ENCODE peak calls at places on chromosomes 4 and X, in five cellular contexts. One of them, this sample, is unnamed.
A peak's percentile ranks its signal among the peaks of the same experiment; 100 is the strongest.

GRCh38 chr4:77699731-77700210 is 94.2 kb downstream of the CXCL13 start:
- DNase-seq in cardiac muscle cell: peak; percentile 71
- DNase-seq in psoas muscle: no peak
- DNase-seq in SJCRH30: peak; percentile 95
- DNase-seq in left ventricle myocardium inferior: no peak
- DNase-seq in this sample: no peak

GRCh38 chr4:36241771-36242170 is 2.5 kb downstream of the ARAP2 start:
- DNase-seq in cardiac muscle cell: no peak
- DNase-seq in psoas muscle: no peak
- DNase-seq in SJCRH30: no peak
- DNase-seq in left ventricle myocardium inferior: no peak
- DNase-seq in this sample: no peak

GRCh38 chr4:51840791-51841190 is 2.2 kb upstream of the DCUN1D4 start:
- DNase-seq in left ventricle myocardium inferior: no peak
- DNase-seq in psoas muscle: no peak
- DNase-seq in SJCRH30: no peak
- DNase-seq in cardiac muscle cell: no peak
- DNase-seq in this sample: no peak

GRCh38 chr4:170705907-170706306 is 616.2 kb upstream of the AADAT start:
- DNase-seq in SJCRH30: no peak
- DNase-seq in psoas muscle: no peak
- DNase-seq in cardiac muscle cell: no peak
- DNase-seq in left ventricle myocardium inferior: no peak
- DNase-seq in this sample: no peak

GRCh38 chr4:1984406-1985191 is 24.2 kb downstream of the NELFA start:
- DNase-seq in psoas muscle: no peak
- DNase-seq in cardiac muscle cell: no peak
- DNase-seq in left ventricle myocardium inferior: no peak
- DNase-seq in SJCRH30: no peak
- DNase-seq in this sample: no peak

GRCh38 chr4:92600638-92601037 is 296.9 kb downstream of the GRID2 start:
- DNase-seq in cardiac muscle cell: peak; percentile 1
- DNase-seq in psoas muscle: no peak
- DNase-seq in SJCRH30: peak; percentile 18
- DNase-seq in left ventricle myocardium inferior: no peak
- DNase-seq in this sample: no peak

GRCh38 chr4:26385690-26386089 is 64.9 kb downstream of the RBPJ start:
- DNase-seq in cardiac muscle cell: no peak
- DNase-seq in psoas muscle: no peak
- DNase-seq in SJCRH30: no peak
- DNase-seq in left ventricle myocardium inferior: no peak
- DNase-seq in this sample: no peak

GRCh38 chr4:177194906-177195305 is 114.8 kb upstream of the NEIL3 start:
- DNase-seq in left ventricle myocardium inferior: no peak
- DNase-seq in SJCRH30: no peak
- DNase-seq in cardiac muscle cell: no peak
- DNase-seq in psoas muscle: no peak
- DNase-seq in this sample: no peak

GRCh38 chr4:177442623-177443155 is 452 bp upstream of the AGA start:
- DNase-seq in cardiac muscle cell: no peak
- DNase-seq in SJCRH30: peak; percentile 38
- DNase-seq in left ventricle myocardium inferior: no peak
- DNase-seq in psoas muscle: no peak
- DNase-seq in this sample: no peak

GRCh38 chrX:152821145-152821765 is 9.3 kb downstream of the CETN2 start:
- DNase-seq in cardiac muscle cell: peak; percentile 59
- DNase-seq in psoas muscle: no peak
- DNase-seq in left ventricle myocardium inferior: no peak
- DNase-seq in SJCRH30: peak; percentile 54
- DNase-seq in this sample: no peak

GRCh38 chr4:90246841-90247240 is 119.6 kb downstream of the CCSER1 start:
- DNase-seq in SJCRH30: no peak
- DNase-seq in left ventricle myocardium inferior: no peak
- DNase-seq in cardiac muscle cell: no peak
- DNase-seq in psoas muscle: no peak
- DNase-seq in this sample: no peak

GRCh38 chrX:68876731-68877130 is 47.9 kb downstream of the EFNB1 start:
- DNase-seq in psoas muscle: no peak
- DNase-seq in SJCRH30: no peak
- DNase-seq in cardiac muscle cell: peak; percentile 47
- DNase-seq in left ventricle myocardium inferior: no peak
- DNase-seq in this sample: no peak

GRCh38 chr4:104494822-104495559 is at the start of gene CXXC4:
- DNase-seq in SJCRH30: peak; percentile 86
- DNase-seq in left ventricle myocardium inferior: peak; percentile 67
- DNase-seq in cardiac muscle cell: peak; percentile 94
- DNase-seq in psoas muscle: peak; percentile 37
- DNase-seq in this sample: peak; percentile 67

GRCh38 chrX:24672701-24673190 is 21.0 kb upstream of the POLA1 start:
- DNase-seq in cardiac muscle cell: peak; percentile 86
- DNase-seq in left ventricle myocardium inferior: no peak
- DNase-seq in SJCRH30: peak; percentile 9
- DNase-seq in psoas muscle: no peak
- DNase-seq in this sample: no peak

GRCh38 chr4:82744284-82744963 is 54.2 kb downstream of the SCD5 start:
- DNase-seq in SJCRH30: no peak
- DNase-seq in left ventricle myocardium inferior: no peak
- DNase-seq in cardiac muscle cell: peak; percentile 63
- DNase-seq in psoas muscle: no peak
- DNase-seq in this sample: no peak

GRCh38 chr4:26687728-26688127 is 103.8 kb downstream of the TBC1D19 start:
- DNase-seq in left ventricle myocardium inferior: no peak
- DNase-seq in cardiac muscle cell: no peak
- DNase-seq in SJCRH30: no peak
- DNase-seq in psoas muscle: no peak
- DNase-seq in this sample: no peak

GRCh38 chrX:17082831-17083230 is 136.4 kb downstream of the REPS2 start:
- DNase-seq in left ventricle myocardium inferior: no peak
- DNase-seq in SJCRH30: peak; percentile 56
- DNase-seq in cardiac muscle cell: no peak
- DNase-seq in psoas muscle: no peak
- DNase-seq in this sample: no peak

GRCh38 chrX:130165181-130165702 is 399 bp downstream of the AIFM1 start:
- DNase-seq in psoas muscle: no peak
- DNase-seq in cardiac muscle cell: no peak
- DNase-seq in SJCRH30: peak; percentile 39
- DNase-seq in left ventricle myocardium inferior: no peak
- DNase-seq in this sample: no peak

GRCh38 chr4:142778430-142778829 is 67.7 kb downstream of the INPP4B start:
- DNase-seq in SJCRH30: no peak
- DNase-seq in left ventricle myocardium inferior: no peak
- DNase-seq in cardiac muscle cell: no peak
- DNase-seq in psoas muscle: no peak
- DNase-seq in this sample: no peak

GRCh38 chrX:110381216-110381615 is 22.6 kb downstream of the RTL9 start:
- DNase-seq in cardiac muscle cell: no peak
- DNase-seq in left ventricle myocardium inferior: no peak
- DNase-seq in SJCRH30: no peak
- DNase-seq in psoas muscle: no peak
- DNase-seq in this sample: no peak

GRCh38 chrX:54786972-54787371 is 11.1 kb downstream of the ITIH6 start:
- DNase-seq in left ventricle myocardium inferior: no peak
- DNase-seq in cardiac muscle cell: peak; percentile 5
- DNase-seq in SJCRH30: peak; percentile 11
- DNase-seq in psoas muscle: no peak
- DNase-seq in this sample: no peak

GRCh38 chr4:177190995-177191568 is 118.6 kb upstream of the NEIL3 start:
- DNase-seq in cardiac muscle cell: no peak
- DNase-seq in psoas muscle: no peak
- DNase-seq in left ventricle myocardium inferior: no peak
- DNase-seq in SJCRH30: no peak
- DNase-seq in this sample: no peak

GRCh38 chr4:26349496-26349895 is 28.7 kb downstream of the RBPJ start:
- DNase-seq in psoas muscle: no peak
- DNase-seq in left ventricle myocardium inferior: no peak
- DNase-seq in cardiac muscle cell: no peak
- DNase-seq in SJCRH30: no peak
- DNase-seq in this sample: no peak

GRCh38 chr4:143286733-143287570 is 49.7 kb upstream of the GAB1 start:
- DNase-seq in SJCRH30: no peak
- DNase-seq in psoas muscle: no peak
- DNase-seq in cardiac muscle cell: no peak
- DNase-seq in left ventricle myocardium inferior: no peak
- DNase-seq in this sample: no peak

GRCh38 chr4:88599298-88599697 is 7.0 kb downstream of the HERC3 start:
- DNase-seq in psoas muscle: no peak
- DNase-seq in cardiac muscle cell: no peak
- DNase-seq in left ventricle myocardium inferior: no peak
- DNase-seq in SJCRH30: no peak
- DNase-seq in this sample: no peak

GRCh38 chrX:136768469-136769084 is 12.2 kb downstream of the ARHGEF6 start:
- DNase-seq in cardiac muscle cell: no peak
- DNase-seq in left ventricle myocardium inferior: peak; percentile 22
- DNase-seq in psoas muscle: peak; percentile 77
- DNase-seq in SJCRH30: peak; percentile 53
- DNase-seq in this sample: peak; percentile 65

GRCh38 chrX:142711801-142712200 is 313.9 kb upstream of the SPANXN4 start:
- DNase-seq in SJCRH30: no peak
- DNase-seq in left ventricle myocardium inferior: no peak
- DNase-seq in cardiac muscle cell: no peak
- DNase-seq in psoas muscle: no peak
- DNase-seq in this sample: no peak

GRCh38 chr4:172393220-172393619 is 580.0 kb downstream of the GALNTL6 start:
- DNase-seq in psoas muscle: no peak
- DNase-seq in SJCRH30: peak; percentile 8
- DNase-seq in left ventricle myocardium inferior: no peak
- DNase-seq in cardiac muscle cell: no peak
- DNase-seq in this sample: no peak

GRCh38 chrX:116667346-116667745 is 204.6 kb upstream of the CT83 start:
- DNase-seq in psoas muscle: no peak
- DNase-seq in cardiac muscle cell: no peak
- DNase-seq in left ventricle myocardium inferior: no peak
- DNase-seq in SJCRH30: no peak
- DNase-seq in this sample: no peak

GRCh38 chrX:48936429-48937064 is 17.7 kb upstream of the PIM2 start:
- DNase-seq in SJCRH30: no peak
- DNase-seq in left ventricle myocardium inferior: no peak
- DNase-seq in cardiac muscle cell: no peak
- DNase-seq in psoas muscle: no peak
- DNase-seq in this sample: no peak

GRCh38 chrX:69503835-69504625 is at the start of gene NALF2:
- DNase-seq in cardiac muscle cell: peak; percentile 81
- DNase-seq in psoas muscle: peak; percentile 56
- DNase-seq in SJCRH30: peak; percentile 5
- DNase-seq in left ventricle myocardium inferior: peak; percentile 49
- DNase-seq in this sample: peak; percentile 85

DNA sequence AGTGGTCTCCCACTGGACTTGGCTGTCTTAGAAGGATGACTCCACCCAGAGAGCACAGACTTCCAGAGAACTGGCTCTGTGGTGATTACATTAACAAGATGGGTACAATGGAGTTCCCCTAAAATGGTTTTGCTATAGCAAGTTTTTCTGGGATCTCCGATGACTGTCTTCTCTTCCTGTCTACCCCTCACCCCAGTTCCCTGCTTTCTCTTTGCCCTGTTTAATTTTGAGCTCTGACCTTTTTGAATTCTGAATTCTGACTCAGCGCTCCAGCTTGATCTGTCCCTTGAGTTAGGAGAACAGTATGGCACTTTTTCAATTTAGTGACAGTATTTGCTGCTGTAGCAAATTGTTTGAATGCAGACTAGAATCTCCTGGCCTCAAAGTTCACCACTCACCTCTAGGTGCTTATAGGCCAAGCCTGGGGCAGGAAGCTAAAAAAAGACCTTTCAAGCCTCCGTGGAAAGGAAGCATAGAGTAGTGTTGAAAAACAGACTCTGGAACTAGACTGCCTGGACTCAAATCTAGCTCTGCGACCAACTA is 7.0 kb downstream of the MSN start:
- DNase-seq in SJCRH30: no peak
- DNase-seq in cardiac muscle cell: peak; percentile 29
- DNase-seq in psoas muscle: no peak
- DNase-seq in left ventricle myocardium inferior: no peak
- DNase-seq in this sample: no peak
- H3K4me1 ChIP-seq in SJCRH30: peaks cover 2% of the 10 kb centered on the region
- H3K4me1 ChIP-seq in cardiac muscle cell: peaks cover 13% of the 10 kb centered on the region
- H3K4me1 ChIP-seq in psoas muscle: peaks cover 54% of the 10 kb centered on the region
- H3K4me1 ChIP-seq in left ventricle myocardium inferior: peaks cover 100% of the 10 kb centered on the region
- H3K4me1 ChIP-seq in this sample: peaks cover 22% of the 10 kb centered on the region

GRCh38 chr4:153116801-153117200 is 87.4 kb upstream of the TRIM2 start:
- DNase-seq in psoas muscle: no peak
- DNase-seq in left ventricle myocardium inferior: no peak
- DNase-seq in SJCRH30: no peak
- DNase-seq in cardiac muscle cell: no peak
- DNase-seq in this sample: no peak
- H3K4me1 ChIP-seq in psoas muscle: peaks cover 3% of the 10 kb centered on the region
- H3K4me1 ChIP-seq in left ventricle myocardium inferior: peaks cover 5% of the 10 kb centered on the region
- H3K4me1 ChIP-seq in SJCRH30: peaks cover 16% of the 10 kb centered on the region
- H3K4me1 ChIP-seq in cardiac muscle cell: peaks cover 16% of the 10 kb centered on the region
- H3K4me1 ChIP-seq in this sample: no peaks in the 10 kb centered on the region

GRCh38 chr4:158801677-158802076 is 32.9 kb downstream of the FNIP2 start:
- DNase-seq in cardiac muscle cell: no peak
- DNase-seq in SJCRH30: no peak
- DNase-seq in left ventricle myocardium inferior: no peak
- DNase-seq in psoas muscle: no peak
- DNase-seq in this sample: no peak

GRCh38 chr4:158805628-158806471 is 37.0 kb downstream of the FNIP2 start:
- DNase-seq in left ventricle myocardium inferior: no peak
- DNase-seq in SJCRH30: no peak
- DNase-seq in psoas muscle: no peak
- DNase-seq in cardiac muscle cell: peak; percentile 86
- DNase-seq in this sample: no peak

GRCh38 chr4:158801066-158801465 is 32.2 kb downstream of the FNIP2 start:
- DNase-seq in SJCRH30: no peak
- DNase-seq in psoas muscle: no peak
- DNase-seq in left ventricle myocardium inferior: no peak
- DNase-seq in cardiac muscle cell: no peak
- DNase-seq in this sample: no peak

GRCh38 chr4:158799856-158800255 is 31.0 kb downstream of the FNIP2 start:
- DNase-seq in psoas muscle: no peak
- DNase-seq in left ventricle myocardium inferior: no peak
- DNase-seq in SJCRH30: no peak
- DNase-seq in cardiac muscle cell: no peak
- DNase-seq in this sample: no peak

GRCh38 chr4:158802914-158803313 is 34.1 kb downstream of the FNIP2 start:
- DNase-seq in psoas muscle: no peak
- DNase-seq in SJCRH30: no peak
- DNase-seq in left ventricle myocardium inferior: no peak
- DNase-seq in cardiac muscle cell: no peak
- DNase-seq in this sample: no peak
- H3K4me1 ChIP-seq in psoas muscle: peaks cover 70% of the 10 kb centered on the region
- H3K4me1 ChIP-seq in SJCRH30: no peaks in the 10 kb centered on the region
- H3K4me1 ChIP-seq in left ventricle myocardium inferior: peaks cover 94% of the 10 kb centered on the region
- H3K4me1 ChIP-seq in cardiac muscle cell: peaks cover 64% of the 10 kb centered on the region
- H3K4me1 ChIP-seq in this sample: peaks cover 15% of the 10 kb centered on the region

GRCh38 chr4:151472711-151473110 is 63.7 kb downstream of the FHIP1A start:
- DNase-seq in psoas muscle: no peak
- DNase-seq in SJCRH30: no peak
- DNase-seq in cardiac muscle cell: no peak
- DNase-seq in left ventricle myocardium inferior: no peak
- DNase-seq in this sample: no peak

GRCh38 chr4:151471728-151472127 is 62.8 kb downstream of the FHIP1A start:
- DNase-seq in psoas muscle: no peak
- DNase-seq in SJCRH30: no peak
- DNase-seq in left ventricle myocardium inferior: no peak
- DNase-seq in cardiac muscle cell: no peak
- DNase-seq in this sample: no peak

GRCh38 chr4:151472297-151472696 is 63.3 kb downstream of the FHIP1A start:
- DNase-seq in psoas muscle: no peak
- DNase-seq in left ventricle myocardium inferior: no peak
- DNase-seq in SJCRH30: no peak
- DNase-seq in cardiac muscle cell: no peak
- DNase-seq in this sample: no peak

GRCh38 chr4:151475338-151475737 is 66.4 kb downstream of the FHIP1A start:
- DNase-seq in left ventricle myocardium inferior: no peak
- DNase-seq in SJCRH30: no peak
- DNase-seq in cardiac muscle cell: no peak
- DNase-seq in psoas muscle: no peak
- DNase-seq in this sample: no peak

GRCh38 chr4:151473521-151474097 is 64.6 kb downstream of the FHIP1A start:
- DNase-seq in psoas muscle: no peak
- DNase-seq in left ventricle myocardium inferior: no peak
- DNase-seq in cardiac muscle cell: peak; percentile 46
- DNase-seq in SJCRH30: no peak
- DNase-seq in this sample: no peak
- H3K4me1 ChIP-seq in psoas muscle: peaks cover 55% of the 10 kb centered on the region
- H3K4me1 ChIP-seq in left ventricle myocardium inferior: peaks cover 6% of the 10 kb centered on the region
- H3K4me1 ChIP-seq in cardiac muscle cell: peaks cover 11% of the 10 kb centered on the region
- H3K4me1 ChIP-seq in SJCRH30: peaks cover 5% of the 10 kb centered on the region
- H3K4me1 ChIP-seq in this sample: no peaks in the 10 kb centered on the region

This sample was measured in right cardiac atrium.